ENCODE peak calls at places on chromosome 13, in six cellular contexts. One of them, this sample, is unnamed.
A peak's percentile ranks its signal among the peaks of the same experiment; 100 is the strongest.

GRCh38 chr13:32039056-32039455 is 7.5 kb downstream of the FRY start:
- DNase-seq in transverse colon: no peak
- DNase-seq in stimulated activated CD4-positive, alpha-beta T cell treated with anti-CD3 and anti-CD28 coated beads, Interleukin-4, amount 100 ng/mL, for 1 hour: no peak
- DNase-seq in sigmoid colon: no peak
- DNase-seq in HTR-8/SVneo: no peak
- DNase-seq in HL-60: no peak
- DNase-seq in this sample: no peak

GRCh38 chr13:25843692-25844091 is 208.1 kb downstream of the SHISA2 start:
- DNase-seq in transverse colon: no peak
- DNase-seq in stimulated activated CD4-positive, alpha-beta T cell treated with anti-CD3 and anti-CD28 coated beads, Interleukin-4, amount 100 ng/mL, for 1 hour: no peak
- DNase-seq in sigmoid colon: no peak
- DNase-seq in HTR-8/SVneo: no peak
- DNase-seq in HL-60: no peak
- DNase-seq in this sample: no peak

GRCh38 chr13:80862466-80862865 is 521.5 kb upstream of the SPRY2 start:
- DNase-seq in transverse colon: no peak
- DNase-seq in stimulated activated CD4-positive, alpha-beta T cell treated with anti-CD3 and anti-CD28 coated beads, Interleukin-4, amount 100 ng/mL, for 1 hour: no peak
- DNase-seq in sigmoid colon: no peak
- DNase-seq in HTR-8/SVneo: no peak
- DNase-seq in HL-60: no peak
- DNase-seq in this sample: no peak

GRCh38 chr13:91313103-91313502 is 34.4 kb upstream of the MIR17HG start:
- DNase-seq in transverse colon: no peak
- DNase-seq in stimulated activated CD4-positive, alpha-beta T cell treated with anti-CD3 and anti-CD28 coated beads, Interleukin-4, amount 100 ng/mL, for 1 hour: no peak
- DNase-seq in sigmoid colon: no peak
- DNase-seq in HTR-8/SVneo: peak; percentile 0
- DNase-seq in HL-60: no peak
- DNase-seq in this sample: no peak

GRCh38 chr13:27038323-27038722 is 133.3 kb downstream of the USP12 start:
- DNase-seq in transverse colon: no peak
- DNase-seq in stimulated activated CD4-positive, alpha-beta T cell treated with anti-CD3 and anti-CD28 coated beads, Interleukin-4, amount 100 ng/mL, for 1 hour: no peak
- DNase-seq in sigmoid colon: no peak
- DNase-seq in HTR-8/SVneo: peak; percentile 38
- DNase-seq in HL-60: no peak
- DNase-seq in this sample: no peak

GRCh38 chr13:112809332-112810310 is 119.8 kb downstream of the ATP11A start:
- DNase-seq in transverse colon: no peak
- DNase-seq in stimulated activated CD4-positive, alpha-beta T cell treated with anti-CD3 and anti-CD28 coated beads, Interleukin-4, amount 100 ng/mL, for 1 hour: no peak
- DNase-seq in sigmoid colon: peak; percentile 37
- DNase-seq in HTR-8/SVneo: no peak
- DNase-seq in HL-60: no peak
- DNase-seq in this sample: no peak

GRCh38 chr13:77565635-77566034 is 30.1 kb downstream of the SCEL start:
- DNase-seq in transverse colon: no peak
- DNase-seq in stimulated activated CD4-positive, alpha-beta T cell treated with anti-CD3 and anti-CD28 coated beads, Interleukin-4, amount 100 ng/mL, for 1 hour: no peak
- DNase-seq in sigmoid colon: no peak
- DNase-seq in HTR-8/SVneo: no peak
- DNase-seq in HL-60: no peak
- DNase-seq in this sample: peak; percentile 71

GRCh38 chr13:113407103-113407530 is 43.2 kb upstream of the GRTP1 start:
- DNase-seq in transverse colon: no peak
- DNase-seq in stimulated activated CD4-positive, alpha-beta T cell treated with anti-CD3 and anti-CD28 coated beads, Interleukin-4, amount 100 ng/mL, for 1 hour: no peak
- DNase-seq in sigmoid colon: peak; percentile 49
- DNase-seq in HTR-8/SVneo: no peak
- DNase-seq in HL-60: no peak
- DNase-seq in this sample: no peak

GRCh38 chr13:41588899-41589298 is 131.5 kb downstream of the RGCC start:
- DNase-seq in transverse colon: no peak
- DNase-seq in stimulated activated CD4-positive, alpha-beta T cell treated with anti-CD3 and anti-CD28 coated beads, Interleukin-4, amount 100 ng/mL, for 1 hour: peak; percentile 45
- DNase-seq in sigmoid colon: no peak
- DNase-seq in HTR-8/SVneo: peak; percentile 32
- DNase-seq in HL-60: no peak
- DNase-seq in this sample: peak; percentile 11

GRCh38 chr13:97223711-97224461 is 1.8 kb downstream of the MBNL2 start:
- DNase-seq in transverse colon: peak; percentile 55
- DNase-seq in stimulated activated CD4-positive, alpha-beta T cell treated with anti-CD3 and anti-CD28 coated beads, Interleukin-4, amount 100 ng/mL, for 1 hour: no peak
- DNase-seq in sigmoid colon: peak; percentile 88
- DNase-seq in HTR-8/SVneo: peak; percentile 54
- DNase-seq in HL-60: peak; percentile 79
- DNase-seq in this sample: peak; percentile 74

GRCh38 chr13:76795701-76796695 is 90.2 kb downstream of the KCTD12 start:
- DNase-seq in transverse colon: no peak
- DNase-seq in stimulated activated CD4-positive, alpha-beta T cell treated with anti-CD3 and anti-CD28 coated beads, Interleukin-4, amount 100 ng/mL, for 1 hour: no peak
- DNase-seq in sigmoid colon: no peak
- DNase-seq in HTR-8/SVneo: no peak
- DNase-seq in HL-60: no peak
- DNase-seq in this sample: no peak

GRCh38 chr13:95553614-95554385 is 1.3 kb downstream of the CLDN10 start:
- DNase-seq in transverse colon: no peak
- DNase-seq in stimulated activated CD4-positive, alpha-beta T cell treated with anti-CD3 and anti-CD28 coated beads, Interleukin-4, amount 100 ng/mL, for 1 hour: no peak
- DNase-seq in sigmoid colon: no peak
- DNase-seq in HTR-8/SVneo: no peak
- DNase-seq in HL-60: no peak
- DNase-seq in this sample: no peak

GRCh38 chr13:75226755-75227435 is 255.1 kb downstream of the TBC1D4 start:
- DNase-seq in transverse colon: no peak
- DNase-seq in stimulated activated CD4-positive, alpha-beta T cell treated with anti-CD3 and anti-CD28 coated beads, Interleukin-4, amount 100 ng/mL, for 1 hour: no peak
- DNase-seq in sigmoid colon: no peak
- DNase-seq in HTR-8/SVneo: no peak
- DNase-seq in HL-60: peak; percentile 33
- DNase-seq in this sample: peak; percentile 62

GRCh38 chr13:50409186-50409585 is 393.9 kb downstream of the KCNRG start:
- DNase-seq in transverse colon: no peak
- DNase-seq in stimulated activated CD4-positive, alpha-beta T cell treated with anti-CD3 and anti-CD28 coated beads, Interleukin-4, amount 100 ng/mL, for 1 hour: no peak
- DNase-seq in sigmoid colon: no peak
- DNase-seq in HTR-8/SVneo: no peak
- DNase-seq in HL-60: no peak
- DNase-seq in this sample: no peak

GRCh38 chr13:32042567-32042966 is 11.0 kb downstream of the FRY start:
- DNase-seq in transverse colon: no peak
- DNase-seq in stimulated activated CD4-positive, alpha-beta T cell treated with anti-CD3 and anti-CD28 coated beads, Interleukin-4, amount 100 ng/mL, for 1 hour: no peak
- DNase-seq in sigmoid colon: no peak
- DNase-seq in HTR-8/SVneo: no peak
- DNase-seq in HL-60: peak; percentile 40
- DNase-seq in this sample: no peak

GRCh38 chr13:83057119-83057518 is 825.2 kb downstream of the SLITRK1 start:
- DNase-seq in transverse colon: no peak
- DNase-seq in stimulated activated CD4-positive, alpha-beta T cell treated with anti-CD3 and anti-CD28 coated beads, Interleukin-4, amount 100 ng/mL, for 1 hour: no peak
- DNase-seq in sigmoid colon: no peak
- DNase-seq in HTR-8/SVneo: no peak
- DNase-seq in HL-60: no peak
- DNase-seq in this sample: no peak

GRCh38 chr13:34578471-34578870 is 363.6 kb upstream of the NBEA start:
- DNase-seq in transverse colon: no peak
- DNase-seq in stimulated activated CD4-positive, alpha-beta T cell treated with anti-CD3 and anti-CD28 coated beads, Interleukin-4, amount 100 ng/mL, for 1 hour: no peak
- DNase-seq in sigmoid colon: no peak
- DNase-seq in HTR-8/SVneo: no peak
- DNase-seq in HL-60: no peak
- DNase-seq in this sample: no peak

GRCh38 chr13:47220453-47221150 is 323.7 kb upstream of the HTR2A start:
- DNase-seq in transverse colon: no peak
- DNase-seq in stimulated activated CD4-positive, alpha-beta T cell treated with anti-CD3 and anti-CD28 coated beads, Interleukin-4, amount 100 ng/mL, for 1 hour: no peak
- DNase-seq in sigmoid colon: no peak
- DNase-seq in HTR-8/SVneo: no peak
- DNase-seq in HL-60: no peak
- DNase-seq in this sample: no peak

GRCh38 chr13:73936001-73936400 is 198.2 kb downstream of the KLF12 start:
- DNase-seq in transverse colon: no peak
- DNase-seq in stimulated activated CD4-positive, alpha-beta T cell treated with anti-CD3 and anti-CD28 coated beads, Interleukin-4, amount 100 ng/mL, for 1 hour: no peak
- DNase-seq in sigmoid colon: no peak
- DNase-seq in HTR-8/SVneo: no peak
- DNase-seq in HL-60: no peak
- DNase-seq in this sample: no peak

GRCh38 chr13:69264362-69265334 is 843.0 kb upstream of the ATXN8OS start:
- DNase-seq in transverse colon: no peak
- DNase-seq in stimulated activated CD4-positive, alpha-beta T cell treated with anti-CD3 and anti-CD28 coated beads, Interleukin-4, amount 100 ng/mL, for 1 hour: no peak
- DNase-seq in sigmoid colon: no peak
- DNase-seq in HTR-8/SVneo: no peak
- DNase-seq in HL-60: no peak
- DNase-seq in this sample: no peak

GRCh38 chr13:79749985-79750551 is 269.1 kb downstream of the NDFIP2 start:
- DNase-seq in transverse colon: peak; percentile 34
- DNase-seq in stimulated activated CD4-positive, alpha-beta T cell treated with anti-CD3 and anti-CD28 coated beads, Interleukin-4, amount 100 ng/mL, for 1 hour: no peak
- DNase-seq in sigmoid colon: peak; percentile 93
- DNase-seq in HTR-8/SVneo: peak; percentile 37
- DNase-seq in HL-60: no peak
- DNase-seq in this sample: no peak

GRCh38 chr13:39417643-39418042 is 185.3 kb downstream of the LHFPL6 start:
- DNase-seq in transverse colon: no peak
- DNase-seq in stimulated activated CD4-positive, alpha-beta T cell treated with anti-CD3 and anti-CD28 coated beads, Interleukin-4, amount 100 ng/mL, for 1 hour: no peak
- DNase-seq in sigmoid colon: no peak
- DNase-seq in HTR-8/SVneo: peak; percentile 20
- DNase-seq in HL-60: no peak
- DNase-seq in this sample: no peak

GRCh38 chr13:111046590-111047141 is 68.4 kb upstream of the ARHGEF7 start:
- DNase-seq in transverse colon: no peak
- DNase-seq in stimulated activated CD4-positive, alpha-beta T cell treated with anti-CD3 and anti-CD28 coated beads, Interleukin-4, amount 100 ng/mL, for 1 hour: no peak
- DNase-seq in sigmoid colon: no peak
- DNase-seq in HTR-8/SVneo: no peak
- DNase-seq in HL-60: no peak
- DNase-seq in this sample: no peak

GRCh38 chr13:113647351-113648217 is 10.4 kb downstream of the ATP4B start:
- DNase-seq in transverse colon: peak; percentile 94
- DNase-seq in stimulated activated CD4-positive, alpha-beta T cell treated with anti-CD3 and anti-CD28 coated beads, Interleukin-4, amount 100 ng/mL, for 1 hour: no peak
- DNase-seq in sigmoid colon: peak; percentile 95
- DNase-seq in HTR-8/SVneo: no peak
- DNase-seq in HL-60: peak; percentile 34
- DNase-seq in this sample: no peak

GRCh38 chr13:112839347-112840105 is 129.5 kb upstream of the MCF2L start:
- DNase-seq in transverse colon: no peak
- DNase-seq in stimulated activated CD4-positive, alpha-beta T cell treated with anti-CD3 and anti-CD28 coated beads, Interleukin-4, amount 100 ng/mL, for 1 hour: no peak
- DNase-seq in sigmoid colon: no peak
- DNase-seq in HTR-8/SVneo: no peak
- DNase-seq in HL-60: no peak
- DNase-seq in this sample: no peak

GRCh38 chr13:31119966-31120733 is 41.6 kb downstream of the HSPH1 start:
- DNase-seq in transverse colon: no peak
- DNase-seq in stimulated activated CD4-positive, alpha-beta T cell treated with anti-CD3 and anti-CD28 coated beads, Interleukin-4, amount 100 ng/mL, for 1 hour: no peak
- DNase-seq in sigmoid colon: no peak
- DNase-seq in HTR-8/SVneo: no peak
- DNase-seq in HL-60: no peak
- DNase-seq in this sample: no peak

GRCh38 chr13:25632166-25632888 is 260.6 kb downstream of the ATP8A2 start:
- DNase-seq in transverse colon: no peak
- DNase-seq in stimulated activated CD4-positive, alpha-beta T cell treated with anti-CD3 and anti-CD28 coated beads, Interleukin-4, amount 100 ng/mL, for 1 hour: no peak
- DNase-seq in sigmoid colon: no peak
- DNase-seq in HTR-8/SVneo: no peak
- DNase-seq in HL-60: no peak
- DNase-seq in this sample: no peak

GRCh38 chr13:46684287-46685001 is 112.5 kb downstream of the ESD start:
- DNase-seq in transverse colon: no peak
- DNase-seq in stimulated activated CD4-positive, alpha-beta T cell treated with anti-CD3 and anti-CD28 coated beads, Interleukin-4, amount 100 ng/mL, for 1 hour: no peak
- DNase-seq in sigmoid colon: no peak
- DNase-seq in HTR-8/SVneo: peak; percentile 4
- DNase-seq in HL-60: no peak
- DNase-seq in this sample: peak; percentile 47

GRCh38 chr13:99261040-99261439 is 2.9 kb upstream of the GPR18 start:
- DNase-seq in transverse colon: no peak
- DNase-seq in stimulated activated CD4-positive, alpha-beta T cell treated with anti-CD3 and anti-CD28 coated beads, Interleukin-4, amount 100 ng/mL, for 1 hour: no peak
- DNase-seq in sigmoid colon: no peak
- DNase-seq in HTR-8/SVneo: no peak
- DNase-seq in HL-60: no peak
- DNase-seq in this sample: no peak

GRCh38 chr13:49308104-49308875 is 60.6 kb downstream of the CDADC1 start:
- DNase-seq in transverse colon: peak; percentile 69
- DNase-seq in stimulated activated CD4-positive, alpha-beta T cell treated with anti-CD3 and anti-CD28 coated beads, Interleukin-4, amount 100 ng/mL, for 1 hour: no peak
- DNase-seq in sigmoid colon: peak; percentile 98
- DNase-seq in HTR-8/SVneo: no peak
- DNase-seq in HL-60: no peak
- DNase-seq in this sample: no peak